ENCODE peak calls at places on chromosomes 4 and X, in seven cellular contexts. B is IMR-90; W is upper lobe of right lung; Y is neural crest cell; L is stomach; K is fibroblast of pulmonary artery; U is activated CD8-positive, alpha-beta memory T cell treated with anti-CD3 and anti-CD28 coated beads for 24 hours. M is an unnamed sample.

GRCh38 chrX:135543924-135544323 is 23.5 kb downstream of the INTS6L start:
- DNase-seq in B (no peak), W (no peak), Y (no peak), L (no peak), K (no peak), U (no peak), M (no peak)

GRCh38 chr4:26384380-26385057 is 63.7 kb downstream of the RBPJ start:
- DNase-seq in B (no peak), W (no peak), Y (no peak), L (no peak), K (no peak), U (no peak), M (no peak)

GRCh38 chr4:95051689-95052026 is 293.9 kb downstream of the BMPR1B start:
- DNase-seq in B (no peak), W (no peak), Y (no peak), L (no peak), K (no peak), U (no peak), M (no peak)

GRCh38 chrX:23981711-23982110 is 45.3 kb downstream of the KLHL15 start:
- DNase-seq in B (no peak), W (no peak), Y (no peak), L (no peak), K (no peak), U (no peak), M (no peak)

GRCh38 chr4:104860227-104861123 is 286.2 kb upstream of the TET2 start:
- DNase-seq in B (peak), W (no peak), Y (peak), L (peak), K (peak), U (peak), M (no peak)

GRCh38 chr4:112518675-112519074 is 2.7 kb upstream of the NEUROG2 start:
- DNase-seq in B (no peak), W (no peak), Y (no peak), L (no peak), K (no peak), U (no peak), M (no peak)

GRCh38 chr4:173696551-173696950 is 166.5 kb upstream of the HAND2 start:
- DNase-seq in B (no peak), W (no peak), Y (no peak), L (no peak), K (no peak), U (no peak), M (no peak)

GRCh38 chrX:118495061-118495921 is at the start of gene DOCK11:
- DNase-seq in B (peak), W (peak), Y (peak), L (peak), K (peak), U (peak), M (no peak)

GRCh38 chr4:182465114-182465513 is 221.9 kb downstream of the TENM3 start:
- DNase-seq in B (no peak), W (no peak), Y (no peak), L (no peak), K (no peak), U (no peak), M (no peak)

GRCh38 chrX:15680401-15680800 is 15.8 kb upstream of the CLTRN start:
- DNase-seq in B (peak), W (no peak), Y (no peak), L (no peak), K (peak), U (no peak), M (no peak)

GRCh38 chrX:21996872-21997271 is 35.3 kb upstream of the PHEX start:
- DNase-seq in B (peak), W (no peak), Y (no peak), L (no peak), K (peak), U (no peak), M (no peak)

GRCh38 chrX:42385730-42386129 is 392.2 kb downstream of the PPP1R2C start:
- DNase-seq in B (no peak), W (no peak), Y (no peak), L (no peak), K (no peak), U (no peak), M (no peak)

GRCh38 chr4:15586046-15586445 is 69.1 kb downstream of the FBXL5 start:
- DNase-seq in B (no peak), W (no peak), Y (no peak), L (no peak), K (no peak), U (no peak), M (no peak)

GRCh38 chr4:37138019-37138653 is 106.4 kb upstream of the NWD2 start:
- DNase-seq in B (no peak), W (no peak), Y (no peak), L (no peak), K (no peak), U (no peak), M (no peak)

GRCh38 chrX:24306430-24306829 is 7.4 kb downstream of the SUPT20HL2 start:
- DNase-seq in B (no peak), W (no peak), Y (peak), L (no peak), K (peak), U (no peak), M (no peak)

GRCh38 chr4:78621395-78621794 is 69.8 kb downstream of the ANXA3 start:
- DNase-seq in B (no peak), W (no peak), Y (no peak), L (no peak), K (no peak), U (no peak), M (no peak)

GRCh38 chr4:147498031-147498700 is 17.3 kb downstream of the EDNRA start:
- DNase-seq in B (peak), W (no peak), Y (no peak), L (no peak), K (peak), U (no peak), M (no peak)

GRCh38 chrX:2385224-2385623 is 115.6 kb downstream of the DHRSX start:
- DNase-seq in B (peak), W (no peak), Y (no peak), L (no peak), K (peak), U (no peak), M (no peak)

GRCh38 chr4:123046096-123046495 is 123.7 kb upstream of the NUDT6 start:
- DNase-seq in B (no peak), W (no peak), Y (no peak), L (no peak), K (no peak), U (no peak), M (no peak)

GRCh38 chrX:131778269-131779218 is 234.7 kb downstream of the OR13H1 start:
- DNase-seq in B (peak), W (no peak), Y (no peak), L (peak), K (no peak), U (peak), M (no peak)

GRCh38 chrX:147950352-147950751 is 30.8 kb upstream of the FMR1NB start:
- DNase-seq in B (no peak), W (no peak), Y (no peak), L (no peak), K (no peak), U (no peak), M (no peak)

GRCh38 chr4:2423695-2424094 is 4.9 kb downstream of the CFAP99 start:
- DNase-seq in B (no peak), W (no peak), Y (no peak), L (no peak), K (no peak), U (no peak), M (no peak)

GRCh38 chrX:31316340-31316991 is 244.6 kb upstream of the FTHL17 start:
- DNase-seq in B (no peak), W (no peak), Y (no peak), L (no peak), K (no peak), U (no peak), M (no peak)

GRCh38 chr4:168095776-168096443 is 3.6 kb downstream of the ANXA10 start:
- DNase-seq in B (peak), W (no peak), Y (no peak), L (no peak), K (no peak), U (no peak), M (no peak)

GRCh38 chr4:112520598-112521122 is 4.7 kb upstream of the NEUROG2 start:
- DNase-seq in B (no peak), W (no peak), Y (peak), L (no peak), K (no peak), U (no peak), M (no peak)

GRCh38 chr4:152935138-152935537 is 985 bp upstream of the FHDC1 start:
- DNase-seq in B (no peak), W (no peak), Y (no peak), L (peak), K (no peak), U (no peak), M (no peak)

GRCh38 chr4:13548984-13549546 is 4.8 kb upstream of the NKX3-2 start:
- DNase-seq in B (peak), W (peak), Y (peak), L (peak), K (peak), U (peak), M (no peak)

GRCh38 chrX:151694661-151695582 is at the start of gene PRRG3:
- DNase-seq in B (no peak), W (no peak), Y (peak), L (no peak), K (no peak), U (no peak), M (no peak)

GRCh38 chrX:108117988-108118387 is 26.4 kb downstream of the ATG4A start:
- DNase-seq in B (peak), W (no peak), Y (no peak), L (no peak), K (no peak), U (no peak), M (no peak)

GRCh38 chrX:25028726-25029125 is 13.0 kb upstream of the ARX start:
- DNase-seq in B (peak), W (no peak), Y (no peak), L (no peak), K (peak), U (no peak), M (no peak)

GRCh38 chr4:142416121-142416520 is 430.0 kb downstream of the INPP4B start:
- DNase-seq in B (peak), W (no peak), Y (no peak), L (no peak), K (peak), U (no peak), M (no peak)

M was measured in vagina.